ENCODE peak calls at places on chromosomes 12 and 14, in five cellular contexts. K is lower leg skin; C is CD4-positive, alpha-beta T cell; Q is A549; F is body of pancreas. N is an unnamed sample.

GRCh38 chr12:25775968-25776367 is 182.5 kb upstream of the RASSF8 start:
- DNase-seq in K (no peak), C (no peak), Q (no peak), F (no peak), N (no peak)

GRCh38 chr14:103206023-103206481 is 82.8 kb downstream of the TNFAIP2 start:
- DNase-seq in K (no peak), C (no peak), Q (no peak), F (peak), N (no peak)

GRCh38 chr14:94269156-94269555 is 23.9 kb downstream of the SERPINA10 start:
- DNase-seq in K (no peak), C (no peak), Q (no peak), F (no peak), N (no peak)

GRCh38 chr12:47867496-47867941 is 37.3 kb downstream of the VDR start:
- DNase-seq in K (no peak), C (no peak), Q (peak), F (no peak), N (no peak)

GRCh38 chr12:4997939-4998338 is 45.7 kb upstream of the KCNA5 start:
- DNase-seq in K (peak), C (no peak), Q (peak), F (no peak), N (no peak)

GRCh38 chr12:104718581-104718980 is 239.5 kb downstream of the SLC41A2 start:
- DNase-seq in K (no peak), C (no peak), Q (no peak), F (no peak), N (no peak)

GRCh38 chr14:39491134-39491541 is 58.9 kb upstream of the FBXO33 start:
- DNase-seq in K (no peak), C (no peak), Q (peak), F (no peak), N (no peak)

GRCh38 chr14:68786491-68787234 is 6.2 kb downstream of the ZFP36L1 start:
- DNase-seq in K (peak), C (no peak), Q (peak), F (peak), N (no peak)

GRCh38 chr14:58638231-58639205 is 756 bp downstream of the DACT1 start:
- DNase-seq in K (no peak), C (no peak), Q (peak), F (peak), N (no peak)

GRCh38 chr14:24249230-24250021 is 7.0 kb upstream of the TINF2 start:
- DNase-seq in K (peak), C (no peak), Q (no peak), F (no peak), N (no peak)

GRCh38 chr12:123748661-123749060 is 13.4 kb upstream of the DNAH10 start:
- DNase-seq in K (no peak), C (no peak), Q (no peak), F (no peak), N (no peak)

GRCh38 chr14:101496779-101497420 is 64.4 kb upstream of the DIO3 start:
- DNase-seq in K (peak), C (no peak), Q (no peak), F (no peak), N (peak)

GRCh38 chr12:13851828-13852227 is 129.6 kb downstream of the GRIN2B start:
- DNase-seq in K (no peak), C (no peak), Q (peak), F (no peak), N (no peak)

GRCh38 chr12:132465269-132466190 is 24.4 kb upstream of the FBRSL1 start:
- DNase-seq in K (no peak), C (no peak), Q (no peak), F (no peak), N (no peak)

GRCh38 chr14:76193696-76194095 is 42.0 kb downstream of the GPATCH2L start:
- DNase-seq in K (no peak), C (no peak), Q (no peak), F (no peak), N (no peak)

GRCh38 chr14:51533160-51533559 is 118.5 kb upstream of the FRMD6 start:
- DNase-seq in K (no peak), C (no peak), Q (peak), F (no peak), N (no peak)

GRCh38 chr14:20836668-20837338 is 34.2 kb upstream of the RNASE1 start:
- DNase-seq in K (no peak), C (no peak), Q (peak), F (peak), N (no peak)

GRCh38 chr14:95260537-95261440 is 58.9 kb downstream of the CLMN start:
- DNase-seq in K (peak), C (no peak), Q (no peak), F (peak), N (no peak)

GRCh38 chr12:49098035-49098451 is 3.4 kb upstream of the DHH start:
- DNase-seq in K (no peak), C (peak), Q (peak), F (peak), N (no peak)

GRCh38 chr14:25046301-25046943 is 3.5 kb downstream of the STXBP6 start:
- DNase-seq in K (no peak), C (no peak), Q (no peak), F (no peak), N (no peak)

GRCh38 chr12:8887285-8887715 is 27.0 kb upstream of the PHC1 start:
- DNase-seq in K (no peak), C (no peak), Q (no peak), F (no peak), N (no peak)

GRCh38 chr12:11688831-11689230 is 39.4 kb downstream of the ETV6 start:
- DNase-seq in K (peak), C (no peak), Q (no peak), F (no peak), N (no peak)

GRCh38 chr14:21109377-21110260 is 8.8 kb downstream of the TMEM253 start:
- DNase-seq in K (no peak), C (no peak), Q (no peak), F (no peak), N (no peak)

GRCh38 chr14:51908086-51908485 is 47.7 kb downstream of the GNG2 start:
- DNase-seq in K (no peak), C (no peak), Q (no peak), F (no peak), N (no peak)

GRCh38 chr12:109767991-109768900 is 54.6 kb downstream of the FAM222A start:
- DNase-seq in K (peak), C (no peak), Q (no peak), F (no peak), N (peak)

GRCh38 chr12:78220811-78221210 is 390.1 kb downstream of the NAV3 start:
- DNase-seq in K (no peak), C (no peak), Q (no peak), F (no peak), N (no peak)

GRCh38 chr12:121719926-121720414 is 7.4 kb downstream of the TMEM120B start:
- DNase-seq in K (no peak), C (no peak), Q (peak), F (no peak), N (no peak)

GRCh38 chr12:121800694-121801600 is 2.9 kb upstream of the SETD1B start:
- DNase-seq in K (peak), C (peak), Q (peak), F (peak), N (peak)

GRCh38 chr12:3291939-3292338 is 199.1 kb upstream of the PRMT8 start:
- DNase-seq in K (no peak), C (no peak), Q (no peak), F (no peak), N (no peak)

GRCh38 chr14:23327947-23328744 is 6.9 kb downstream of the PABPN1 start:
- DNase-seq in K (peak), C (peak), Q (peak), F (peak), N (no peak)

GRCh38 chr14:51356381-51356780 is 116.3 kb downstream of the TMX1 start:
- DNase-seq in K (no peak), C (no peak), Q (no peak), F (no peak), N (no peak)

GRCh38 chr14:78788467-78789360 is 618.5 kb downstream of the NRXN3 start:
- DNase-seq in K (no peak), C (no peak), Q (no peak), F (no peak), N (no peak)

GRCh38 chr14:78785265-78785664 is 615.1 kb downstream of the NRXN3 start:
- DNase-seq in K (no peak), C (no peak), Q (no peak), F (no peak), N (no peak)

DNA sequence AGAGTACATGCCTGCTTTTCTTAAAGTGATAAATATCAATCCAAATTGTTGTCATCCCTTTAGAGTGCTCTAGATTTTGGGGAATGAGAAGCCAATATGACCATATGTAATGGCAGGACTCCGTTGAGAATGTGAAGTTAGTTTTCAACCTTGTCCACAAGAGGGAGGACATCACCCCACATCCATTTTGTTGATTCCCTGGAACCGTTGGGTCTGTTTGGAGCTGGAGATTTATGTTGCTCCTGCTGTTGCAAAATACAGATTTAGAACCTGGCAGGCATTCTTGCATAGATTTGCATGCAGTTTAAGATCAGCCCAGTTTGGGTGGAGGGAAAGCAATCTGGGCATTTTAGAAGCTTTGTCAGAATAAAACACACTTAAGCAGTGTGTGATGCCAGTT is 620.1 kb downstream of the NRXN3 start:
- DNase-seq in K (no peak), C (no peak), Q (peak), F (no peak), N (no peak)
- TF ChIP-seq CTCF in K (no peak), C (no peak), Q (no peak), F (no peak), N (no peak)

GRCh38 chr12:12696562-12697383 is 790 bp upstream of the GPR19 start:
- DNase-seq in K (peak), C (peak), Q (peak), F (peak), N (peak)
- TF ChIP-seq CTCF in K (no peak), C (no peak), Q (no peak), F (no peak), N (no peak)

DNA sequence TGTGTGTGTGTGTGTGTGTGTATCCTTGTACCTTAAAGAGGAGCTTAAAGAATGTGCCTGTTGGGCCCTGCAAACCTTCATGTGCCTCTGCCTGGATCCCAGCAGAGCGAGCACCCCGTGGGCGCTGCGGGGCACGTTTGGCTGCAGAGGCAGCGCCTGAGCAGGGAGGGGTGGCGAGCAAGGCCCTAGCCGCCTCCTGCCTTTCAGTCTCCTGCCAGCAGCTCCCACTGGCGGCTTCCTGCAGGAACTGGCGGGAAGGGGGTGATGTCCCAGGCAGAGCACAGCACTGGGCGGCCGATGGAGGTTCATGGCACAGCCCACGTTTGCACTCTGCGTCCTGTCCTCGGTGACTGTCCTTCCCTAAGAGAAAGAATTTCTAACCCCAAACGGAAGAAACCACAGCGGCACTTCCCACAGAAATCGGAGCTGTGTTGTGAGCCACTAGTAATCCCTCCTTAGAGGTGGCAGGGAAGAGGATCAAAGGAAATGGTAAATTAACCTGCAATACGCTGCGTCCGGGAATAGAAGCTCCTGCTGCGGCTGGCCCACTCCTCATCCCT is 19.8 kb downstream of the ZBTB42 start:
- DNase-seq in K (no peak), C (no peak), Q (peak), F (peak), N (no peak)
- TF ChIP-seq CTCF in K (no peak), C (no peak), Q (no peak), F (no peak), N (no peak)

DNA sequence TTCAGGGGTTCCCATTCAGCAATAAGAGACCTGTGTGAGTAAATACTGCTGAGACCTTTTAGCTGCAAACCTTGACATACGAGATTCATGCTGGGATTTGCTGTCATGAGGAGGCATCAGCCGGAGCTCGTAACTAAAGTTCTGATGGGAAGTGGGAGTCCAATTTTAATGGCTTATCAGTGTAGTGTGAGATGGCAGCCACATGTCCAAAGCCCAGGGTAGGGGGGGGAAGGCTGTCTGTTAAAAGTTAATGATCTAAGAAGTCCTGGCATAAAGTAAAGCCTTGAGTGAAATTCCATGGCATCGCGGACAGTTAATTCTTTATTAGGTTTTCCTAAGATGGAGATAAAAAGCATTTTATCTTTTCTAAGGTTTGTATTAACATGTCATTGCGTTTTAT is 240.0 kb downstream of the AACS start:
- DNase-seq in K (no peak), C (no peak), Q (no peak), F (no peak), N (no peak)
- TF ChIP-seq CTCF in K (no peak), C (no peak), Q (no peak), F (no peak), N (no peak)

GRCh38 chr12:56601503-56601902 is 28.6 kb downstream of the BAZ2A start:
- DNase-seq in K (no peak), C (peak), Q (peak), F (peak), N (no peak)
- TF ChIP-seq CTCF in K (no peak), C (no peak), Q (peak), F (no peak), N (no peak)

GRCh38 chr12:23542187-23542586 is 407.3 kb downstream of the SOX5 start:
- DNase-seq in K (no peak), C (no peak), Q (no peak), F (no peak), N (no peak)

GRCh38 chr12:23548742-23549141 is 400.7 kb downstream of the SOX5 start:
- DNase-seq in K (no peak), C (no peak), Q (no peak), F (no peak), N (no peak)

GRCh38 chr12:23540572-23540971 is 408.9 kb downstream of the SOX5 start:
- DNase-seq in K (no peak), C (no peak), Q (no peak), F (no peak), N (no peak)

DNA sequence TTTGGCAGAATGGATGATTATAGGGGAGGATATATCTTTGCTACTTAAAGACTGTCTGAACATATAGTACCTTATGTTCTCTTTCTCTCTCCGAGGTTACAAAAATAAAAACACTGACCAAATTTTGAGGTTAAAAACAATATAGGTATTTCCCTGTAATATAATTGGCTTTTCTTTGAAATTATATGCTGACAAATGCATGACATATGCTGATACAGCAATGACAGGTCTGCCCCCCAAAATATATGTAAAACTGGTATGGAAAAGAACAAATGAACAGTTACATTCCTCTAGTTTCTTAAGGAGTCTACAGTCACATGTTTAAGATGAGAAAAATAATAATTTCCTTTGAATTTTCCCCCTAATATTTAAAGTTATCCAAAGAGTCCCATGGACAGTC is 405.7 kb downstream of the SOX5 start:
- DNase-seq in K (no peak), C (no peak), Q (no peak), F (no peak), N (no peak)
- TF ChIP-seq CTCF in K (no peak), C (no peak), Q (no peak), F (no peak), N (no peak)

GRCh38 chr12:63069860-63070617 is 81.0 kb downstream of the AVPR1A start:
- DNase-seq in K (no peak), C (no peak), Q (no peak), F (no peak), N (no peak)

GRCh38 chr12:63064080-63064479 is 86.9 kb downstream of the AVPR1A start:
- DNase-seq in K (no peak), C (no peak), Q (no peak), F (no peak), N (no peak)

GRCh38 chr12:63066136-63066535 is 84.9 kb downstream of the AVPR1A start:
- DNase-seq in K (no peak), C (no peak), Q (no peak), F (no peak), N (no peak)

GRCh38 chr12:63068857-63069442 is 82.1 kb downstream of the AVPR1A start:
- DNase-seq in K (no peak), C (no peak), Q (peak), F (peak), N (no peak)

DNA sequence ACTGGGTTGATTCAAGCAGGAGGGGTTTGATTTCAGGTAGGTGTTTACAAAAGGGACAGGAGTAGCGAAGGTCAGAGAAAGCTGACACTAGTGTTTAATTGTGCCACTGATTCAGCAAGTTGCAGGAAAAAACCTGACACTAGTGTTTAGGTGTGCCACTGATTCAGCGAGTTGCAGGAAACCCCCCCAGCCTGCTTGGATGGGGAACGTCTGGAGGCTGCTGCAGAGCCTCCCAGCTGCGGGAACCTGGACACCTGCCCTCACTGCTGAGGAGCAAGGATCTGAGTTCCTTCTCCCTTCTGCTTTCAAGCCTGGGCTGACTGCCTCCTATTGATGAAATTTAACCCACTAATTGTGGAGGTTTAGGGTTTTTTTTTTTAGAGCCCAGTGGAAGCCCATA is 84.2 kb downstream of the AVPR1A start:
- DNase-seq in K (no peak), C (no peak), Q (no peak), F (no peak), N (no peak)
- TF ChIP-seq CTCF in K (no peak), C (no peak), Q (no peak), F (no peak), N (no peak)

N was measured in CD14-positive monocyte.